ENCODE peak calls at places on chromosome 5, in five cellular contexts. One of them, this sample, is unnamed.

GRCh38 chr5:102715405-102715804 is 39.7 kb upstream of the PAM start:
- DNase-seq in astrocyte of the cerebellum: peak
- DNase-seq in epithelial cell of proximal tubule: peak
- DNase-seq in right atrium auricular region: no peak
- DNase-seq in HepG2: no peak
- DNase-seq in this sample: no peak

GRCh38 chr5:151357097-151357496 is 9.7 kb upstream of the SLC36A2 start:
- DNase-seq in right atrium auricular region: no peak
- DNase-seq in HepG2: no peak
- DNase-seq in astrocyte of the cerebellum: no peak
- DNase-seq in epithelial cell of proximal tubule: no peak
- DNase-seq in this sample: no peak

GRCh38 chr5:145697251-145698016 is 137.7 kb downstream of the PRELID2 start:
- DNase-seq in HepG2: peak
- DNase-seq in right atrium auricular region: no peak
- DNase-seq in astrocyte of the cerebellum: peak
- DNase-seq in epithelial cell of proximal tubule: no peak
- DNase-seq in this sample: no peak

GRCh38 chr5:137470111-137470920 is 28.8 kb downstream of the SPOCK1 start:
- DNase-seq in HepG2: no peak
- DNase-seq in astrocyte of the cerebellum: peak
- DNase-seq in right atrium auricular region: peak
- DNase-seq in epithelial cell of proximal tubule: peak
- DNase-seq in this sample: no peak

GRCh38 chr5:181221792-181222629 is 1.1 kb upstream of the TRIM41 start:
- DNase-seq in epithelial cell of proximal tubule: peak
- DNase-seq in HepG2: peak
- DNase-seq in right atrium auricular region: peak
- DNase-seq in astrocyte of the cerebellum: no peak
- DNase-seq in this sample: peak

GRCh38 chr5:132481243-132482211 is 9.0 kb downstream of the IRF1 start:
- DNase-seq in right atrium auricular region: no peak
- DNase-seq in HepG2: no peak
- DNase-seq in astrocyte of the cerebellum: no peak
- DNase-seq in epithelial cell of proximal tubule: no peak
- DNase-seq in this sample: no peak

GRCh38 chr5:69415584-69415958 is 655 bp downstream of the MARVELD2 start:
- DNase-seq in right atrium auricular region: no peak
- DNase-seq in HepG2: peak
- DNase-seq in astrocyte of the cerebellum: no peak
- DNase-seq in epithelial cell of proximal tubule: no peak
- DNase-seq in this sample: no peak

GRCh38 chr5:75349663-75350062 is 12.6 kb downstream of the HMGCR start:
- DNase-seq in HepG2: no peak
- DNase-seq in astrocyte of the cerebellum: no peak
- DNase-seq in epithelial cell of proximal tubule: no peak
- DNase-seq in right atrium auricular region: no peak
- DNase-seq in this sample: no peak

GRCh38 chr5:171845857-171846785 is 60.5 kb downstream of the SMIM23 start:
- DNase-seq in HepG2: no peak
- DNase-seq in astrocyte of the cerebellum: no peak
- DNase-seq in right atrium auricular region: no peak
- DNase-seq in epithelial cell of proximal tubule: no peak
- DNase-seq in this sample: no peak

GRCh38 chr5:138508958-138509357 is 34.1 kb downstream of the ETF1 start:
- DNase-seq in right atrium auricular region: no peak
- DNase-seq in HepG2: peak
- DNase-seq in epithelial cell of proximal tubule: no peak
- DNase-seq in astrocyte of the cerebellum: no peak
- DNase-seq in this sample: no peak

GRCh38 chr5:16493261-16493660 is 27.7 kb upstream of the ZNF622 start:
- DNase-seq in HepG2: no peak
- DNase-seq in epithelial cell of proximal tubule: no peak
- DNase-seq in astrocyte of the cerebellum: no peak
- DNase-seq in right atrium auricular region: no peak
- DNase-seq in this sample: no peak

GRCh38 chr5:177440990-177441780 is 5.4 kb upstream of the PRR7 start:
- DNase-seq in astrocyte of the cerebellum: no peak
- DNase-seq in epithelial cell of proximal tubule: no peak
- DNase-seq in right atrium auricular region: no peak
- DNase-seq in HepG2: no peak
- DNase-seq in this sample: no peak

GRCh38 chr5:111512026-111512405 is 319 bp downstream of the STARD4 start:
- DNase-seq in right atrium auricular region: peak
- DNase-seq in HepG2: peak
- DNase-seq in astrocyte of the cerebellum: no peak
- DNase-seq in epithelial cell of proximal tubule: no peak
- DNase-seq in this sample: no peak

GRCh38 chr5:134510970-134511795 is 14.3 kb upstream of the JADE2 start:
- DNase-seq in epithelial cell of proximal tubule: no peak
- DNase-seq in HepG2: peak
- DNase-seq in right atrium auricular region: no peak
- DNase-seq in astrocyte of the cerebellum: no peak
- DNase-seq in this sample: no peak

GRCh38 chr5:37111426-37112382 is 137.5 kb downstream of the CPLANE1 start:
- DNase-seq in HepG2: no peak
- DNase-seq in astrocyte of the cerebellum: no peak
- DNase-seq in epithelial cell of proximal tubule: no peak
- DNase-seq in right atrium auricular region: no peak
- DNase-seq in this sample: no peak

GRCh38 chr5:3265131-3265885 is 330.3 kb upstream of the IRX1 start:
- DNase-seq in HepG2: no peak
- DNase-seq in astrocyte of the cerebellum: no peak
- DNase-seq in epithelial cell of proximal tubule: no peak
- DNase-seq in right atrium auricular region: no peak
- DNase-seq in this sample: no peak

GRCh38 chr5:174109861-174110260 is 64.4 kb downstream of the NSG2 start:
- DNase-seq in epithelial cell of proximal tubule: no peak
- DNase-seq in HepG2: no peak
- DNase-seq in right atrium auricular region: no peak
- DNase-seq in astrocyte of the cerebellum: no peak
- DNase-seq in this sample: no peak

GRCh38 chr5:68021185-68021584 is 194.4 kb upstream of the PIK3R1 start:
- DNase-seq in HepG2: no peak
- DNase-seq in epithelial cell of proximal tubule: no peak
- DNase-seq in right atrium auricular region: no peak
- DNase-seq in astrocyte of the cerebellum: no peak
- DNase-seq in this sample: no peak

GRCh38 chr5:173969167-173970049 is 19.6 kb upstream of the C5orf47 start:
- DNase-seq in right atrium auricular region: no peak
- DNase-seq in epithelial cell of proximal tubule: no peak
- DNase-seq in astrocyte of the cerebellum: no peak
- DNase-seq in HepG2: peak
- DNase-seq in this sample: no peak

GRCh38 chr5:137617806-137618205 is 118.1 kb downstream of the KLHL3 start:
- DNase-seq in epithelial cell of proximal tubule: no peak
- DNase-seq in HepG2: no peak
- DNase-seq in astrocyte of the cerebellum: no peak
- DNase-seq in right atrium auricular region: peak
- DNase-seq in this sample: no peak

GRCh38 chr5:116442095-116442534 is 132.5 kb downstream of the SEMA6A start:
- DNase-seq in right atrium auricular region: no peak
- DNase-seq in astrocyte of the cerebellum: peak
- DNase-seq in HepG2: no peak
- DNase-seq in epithelial cell of proximal tubule: peak
- DNase-seq in this sample: no peak

GRCh38 chr5:95731571-95732554 is 727 bp downstream of the RHOBTB3 start:
- DNase-seq in astrocyte of the cerebellum: no peak
- DNase-seq in right atrium auricular region: no peak
- DNase-seq in epithelial cell of proximal tubule: no peak
- DNase-seq in HepG2: peak
- DNase-seq in this sample: peak

GRCh38 chr5:20555034-20555433 is 567.0 kb upstream of the CDH18 start:
- DNase-seq in HepG2: peak
- DNase-seq in epithelial cell of proximal tubule: no peak
- DNase-seq in astrocyte of the cerebellum: no peak
- DNase-seq in right atrium auricular region: no peak
- DNase-seq in this sample: no peak

GRCh38 chr5:16995372-16995771 is 59.3 kb upstream of the MYO10 start:
- DNase-seq in epithelial cell of proximal tubule: no peak
- DNase-seq in astrocyte of the cerebellum: no peak
- DNase-seq in HepG2: no peak
- DNase-seq in right atrium auricular region: no peak
- DNase-seq in this sample: no peak

GRCh38 chr5:115098041-115098702 is 71.5 kb downstream of the TRIM36 start:
- DNase-seq in epithelial cell of proximal tubule: no peak
- DNase-seq in HepG2: peak
- DNase-seq in astrocyte of the cerebellum: peak
- DNase-seq in right atrium auricular region: no peak
- DNase-seq in this sample: no peak

GRCh38 chr5:145509336-145510150 is 325.6 kb downstream of the PRELID2 start:
- DNase-seq in right atrium auricular region: no peak
- DNase-seq in astrocyte of the cerebellum: no peak
- DNase-seq in HepG2: no peak
- DNase-seq in epithelial cell of proximal tubule: no peak
- DNase-seq in this sample: no peak

GRCh38 chr5:56900858-56901578 is 8.4 kb upstream of the SETD9 start:
- DNase-seq in epithelial cell of proximal tubule: no peak
- DNase-seq in right atrium auricular region: no peak
- DNase-seq in HepG2: peak
- DNase-seq in astrocyte of the cerebellum: peak
- DNase-seq in this sample: no peak

GRCh38 chr5:174335682-174336364 is 290.3 kb downstream of the NSG2 start:
- DNase-seq in astrocyte of the cerebellum: no peak
- DNase-seq in epithelial cell of proximal tubule: no peak
- DNase-seq in right atrium auricular region: no peak
- DNase-seq in HepG2: no peak
- DNase-seq in this sample: no peak

GRCh38 chr5:150321211-150321610 is 18.5 kb upstream of the ARSI start:
- DNase-seq in HepG2: no peak
- DNase-seq in astrocyte of the cerebellum: no peak
- DNase-seq in right atrium auricular region: no peak
- DNase-seq in epithelial cell of proximal tubule: no peak
- DNase-seq in this sample: no peak

GRCh38 chr5:146560205-146560812 is 44.3 kb upstream of the GPR151 start:
- DNase-seq in epithelial cell of proximal tubule: no peak
- DNase-seq in HepG2: no peak
- DNase-seq in right atrium auricular region: no peak
- DNase-seq in astrocyte of the cerebellum: peak
- DNase-seq in this sample: no peak

GRCh38 chr5:164324239-164324638 is 818.8 kb downstream of the MAT2B start:
- DNase-seq in right atrium auricular region: no peak
- DNase-seq in astrocyte of the cerebellum: no peak
- DNase-seq in epithelial cell of proximal tubule: no peak
- DNase-seq in HepG2: no peak
- DNase-seq in this sample: no peak

GRCh38 chr5:132457371-132458225 is 33.0 kb downstream of the IRF1 start:
- DNase-seq in epithelial cell of proximal tubule: peak
- DNase-seq in right atrium auricular region: no peak
- DNase-seq in astrocyte of the cerebellum: no peak
- DNase-seq in HepG2: peak
- DNase-seq in this sample: no peak

GRCh38 chr5:111942661-111943401 is 185.8 kb upstream of the NREP start:
- DNase-seq in HepG2: no peak
- DNase-seq in astrocyte of the cerebellum: no peak
- DNase-seq in right atrium auricular region: no peak
- DNase-seq in epithelial cell of proximal tubule: no peak
- DNase-seq in this sample: no peak

GRCh38 chr5:40655138-40655537 is 24.6 kb upstream of the PTGER4 start:
- DNase-seq in epithelial cell of proximal tubule: no peak
- DNase-seq in astrocyte of the cerebellum: no peak
- DNase-seq in right atrium auricular region: no peak
- DNase-seq in HepG2: no peak
- DNase-seq in this sample: no peak

GRCh38 chr5:155049569-155050383 is 36.2 kb downstream of the KIF4B start:
- DNase-seq in right atrium auricular region: no peak
- DNase-seq in astrocyte of the cerebellum: no peak
- DNase-seq in epithelial cell of proximal tubule: no peak
- DNase-seq in HepG2: peak
- DNase-seq in this sample: no peak

GRCh38 chr5:6713274-6714181 is at the start of gene TENT4A:
- DNase-seq in HepG2: no peak
- DNase-seq in astrocyte of the cerebellum: no peak
- DNase-seq in right atrium auricular region: peak
- DNase-seq in epithelial cell of proximal tubule: no peak
- DNase-seq in this sample: peak

GRCh38 chr5:75438722-75439121 is 72.7 kb downstream of the CERT1 start:
- DNase-seq in astrocyte of the cerebellum: no peak
- DNase-seq in right atrium auricular region: no peak
- DNase-seq in epithelial cell of proximal tubule: no peak
- DNase-seq in HepG2: no peak
- DNase-seq in this sample: no peak

GRCh38 chr5:116573617-116574431 is 799 bp downstream of the SEMA6A start:
- DNase-seq in HepG2: no peak
- DNase-seq in epithelial cell of proximal tubule: no peak
- DNase-seq in astrocyte of the cerebellum: no peak
- DNase-seq in right atrium auricular region: no peak
- DNase-seq in this sample: peak

GRCh38 chr5:119578937-119579336 is 50.4 kb upstream of the FAM170A start:
- DNase-seq in right atrium auricular region: no peak
- DNase-seq in epithelial cell of proximal tubule: no peak
- DNase-seq in HepG2: peak
- DNase-seq in astrocyte of the cerebellum: no peak
- DNase-seq in this sample: no peak
- TF ChIP-seq CTCF in right atrium auricular region: no peak
- TF ChIP-seq CTCF in epithelial cell of proximal tubule: peak
- TF ChIP-seq CTCF in HepG2: peak
- TF ChIP-seq CTCF in astrocyte of the cerebellum: peak
- TF ChIP-seq CTCF in this sample: peak

GRCh38 chr5:89904442-89904841 is 505.1 kb downstream of the CETN3 start:
- DNase-seq in HepG2: no peak
- DNase-seq in epithelial cell of proximal tubule: no peak
- DNase-seq in right atrium auricular region: no peak
- DNase-seq in astrocyte of the cerebellum: no peak
- DNase-seq in this sample: no peak
- TF ChIP-seq CTCF in HepG2: no peak
- TF ChIP-seq CTCF in epithelial cell of proximal tubule: no peak
- TF ChIP-seq CTCF in right atrium auricular region: no peak
- TF ChIP-seq CTCF in astrocyte of the cerebellum: no peak
- TF ChIP-seq CTCF in this sample: no peak

DNA sequence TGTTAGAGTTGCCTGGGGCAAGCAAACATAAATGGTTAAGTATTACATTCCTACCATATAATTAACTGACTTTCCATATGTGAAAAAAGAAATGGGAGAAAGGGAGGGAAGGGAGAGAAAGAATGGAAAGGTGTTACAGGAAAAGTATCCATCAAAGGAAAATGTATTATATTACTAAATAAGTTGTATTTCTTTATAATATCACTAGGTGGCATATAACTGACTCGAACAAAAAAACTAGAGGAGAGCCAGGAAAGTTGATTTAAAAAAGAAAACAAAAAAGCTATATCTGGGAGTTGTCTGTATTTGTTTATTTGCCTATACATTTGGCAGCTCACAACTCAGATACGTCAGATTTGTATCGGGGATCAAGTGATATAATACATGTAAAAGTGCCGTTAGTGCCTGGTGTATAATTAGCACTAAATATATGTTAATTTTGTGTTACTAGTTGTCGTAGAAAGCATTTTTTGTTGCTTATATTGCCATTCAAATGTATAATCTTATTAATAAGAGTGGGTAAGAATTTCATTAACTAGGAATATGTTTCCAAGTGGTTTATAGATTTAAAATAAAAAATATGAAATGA is 59.6 kb upstream of the ADAMTS19 start:
- DNase-seq in astrocyte of the cerebellum: no peak
- DNase-seq in epithelial cell of proximal tubule: no peak
- DNase-seq in right atrium auricular region: no peak
- DNase-seq in HepG2: no peak
- DNase-seq in this sample: no peak
- TF ChIP-seq CTCF in astrocyte of the cerebellum: peak
- TF ChIP-seq CTCF in epithelial cell of proximal tubule: peak
- TF ChIP-seq CTCF in right atrium auricular region: peak
- TF ChIP-seq CTCF in HepG2: no peak
- TF ChIP-seq CTCF in this sample: peak

GRCh38 chr5:71658916-71659661 is 60.0 kb upstream of the CARTPT start:
- DNase-seq in astrocyte of the cerebellum: no peak
- DNase-seq in HepG2: peak
- DNase-seq in right atrium auricular region: no peak
- DNase-seq in epithelial cell of proximal tubule: no peak
- DNase-seq in this sample: no peak
- TF ChIP-seq CTCF in astrocyte of the cerebellum: no peak
- TF ChIP-seq CTCF in HepG2: peak
- TF ChIP-seq CTCF in right atrium auricular region: no peak
- TF ChIP-seq CTCF in epithelial cell of proximal tubule: peak
- TF ChIP-seq CTCF in this sample: peak

This sample was measured in type B pancreatic cell.